ENCODE peak calls at places on chromosomes 1 and 21, in four cellular contexts. D, A, O and M are unnamed samples.

GRCh38 chr1:46512135-46512791 is 22.6 kb downstream of the DMBX1 start:
- DNase-seq in D (no peak), A (no peak), O (no peak), M (no peak)

GRCh38 chr1:93690921-93691789 is 9.5 kb upstream of the BCAR3 start:
- DNase-seq in D (no peak), A (no peak), O (no peak), M (no peak)

GRCh38 chr1:47432071-47433036 is 5.5 kb upstream of the FOXD2 start:
- DNase-seq in D (peak), A (peak), O (peak), M (peak)

GRCh38 chr1:41424581-41425118 is 59.8 kb downstream of the EDN2 start:
- DNase-seq in D (no peak), A (no peak), O (no peak), M (no peak)

GRCh38 chr21:24941316-24942185 is 665.7 kb downstream of the MRPL39 start:
- DNase-seq in D (no peak), A (no peak), O (no peak), M (no peak)

GRCh38 chr1:24362982-24363614 is 43.9 kb downstream of the GRHL3 start:
- DNase-seq in D (peak), A (no peak), O (no peak), M (peak)

GRCh38 chr1:31669786-31670582 is 25.3 kb upstream of the PEF1 start:
- DNase-seq in D (peak), A (peak), O (peak), M (peak)

GRCh38 chr21:46401186-46401910 is 57.3 kb upstream of the DIP2A start:
- DNase-seq in D (no peak), A (no peak), O (no peak), M (no peak)

GRCh38 chr1:10708807-10709523 is 87.5 kb downstream of the CASZ1 start:
- DNase-seq in D (no peak), A (no peak), O (no peak), M (no peak)

GRCh38 chr1:100736766-100737165 is 17.2 kb downstream of the VCAM1 start:
- DNase-seq in D (no peak), A (no peak), O (no peak), M (peak)

GRCh38 chr1:105337427-105337826 is 1587.7 kb downstream of the AMY1C start:
- DNase-seq in D (no peak), A (no peak), O (no peak), M (no peak)

GRCh38 chr21:32248616-32249550 is 30.0 kb downstream of the MIS18A start:
- DNase-seq in D (no peak), A (no peak), O (no peak), M (no peak)

GRCh38 chr1:117627562-117628165 is 21.8 kb downstream of the TENT5C start:
- DNase-seq in D (no peak), A (no peak), O (no peak), M (no peak)

GRCh38 chr1:82398357-82398756 is 597.6 kb downstream of the ADGRL2 start:
- DNase-seq in D (no peak), A (no peak), O (no peak), M (peak)

GRCh38 chr1:41742219-41742618 is 176.5 kb downstream of the HIVEP3 start:
- DNase-seq in D (no peak), A (no peak), O (no peak), M (peak)

DNA sequence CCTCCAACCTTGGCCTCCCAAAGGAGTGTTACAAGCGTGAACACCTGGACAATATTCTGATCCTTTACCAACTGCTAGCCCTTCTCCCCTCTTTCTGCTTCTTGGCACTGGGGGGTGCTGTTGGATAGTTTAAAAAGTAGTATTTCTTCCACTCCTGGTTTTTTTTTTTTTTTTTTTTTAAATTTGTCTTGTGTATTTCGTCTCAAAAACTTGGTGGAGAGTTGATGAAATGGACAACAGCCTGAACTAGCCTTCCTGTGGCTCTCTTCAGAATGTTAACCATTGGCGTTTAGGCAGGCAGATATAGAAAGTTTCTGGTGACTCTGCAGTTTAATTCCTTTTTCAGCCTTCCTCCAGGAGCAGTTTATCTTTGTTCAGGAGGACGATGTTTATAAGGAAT is 69.7 kb upstream of the USP24 start:
- DNase-seq in D (peak), A (no peak), O (no peak), M (peak)
- TF ChIP-seq CTCF in D (peak), A (no peak), O (peak), M (peak)

GRCh38 chr21:14677639-14678179 is 131.6 kb upstream of the SAMSN1 start:
- DNase-seq in D (no peak), A (no peak), O (no peak), M (no peak)
- H3K4me3 ChIP-seq in D (no peak), A (no peak), O (no peak), M (no peak)

GRCh38 chr1:159510223-159510530 is 25.6 kb downstream of the OR10J5 start:
- DNase-seq in D (no peak), A (no peak), O (no peak), M (no peak)
- TF ChIP-seq CTCF in D (no peak), A (no peak), O (no peak), M (no peak)

DNA sequence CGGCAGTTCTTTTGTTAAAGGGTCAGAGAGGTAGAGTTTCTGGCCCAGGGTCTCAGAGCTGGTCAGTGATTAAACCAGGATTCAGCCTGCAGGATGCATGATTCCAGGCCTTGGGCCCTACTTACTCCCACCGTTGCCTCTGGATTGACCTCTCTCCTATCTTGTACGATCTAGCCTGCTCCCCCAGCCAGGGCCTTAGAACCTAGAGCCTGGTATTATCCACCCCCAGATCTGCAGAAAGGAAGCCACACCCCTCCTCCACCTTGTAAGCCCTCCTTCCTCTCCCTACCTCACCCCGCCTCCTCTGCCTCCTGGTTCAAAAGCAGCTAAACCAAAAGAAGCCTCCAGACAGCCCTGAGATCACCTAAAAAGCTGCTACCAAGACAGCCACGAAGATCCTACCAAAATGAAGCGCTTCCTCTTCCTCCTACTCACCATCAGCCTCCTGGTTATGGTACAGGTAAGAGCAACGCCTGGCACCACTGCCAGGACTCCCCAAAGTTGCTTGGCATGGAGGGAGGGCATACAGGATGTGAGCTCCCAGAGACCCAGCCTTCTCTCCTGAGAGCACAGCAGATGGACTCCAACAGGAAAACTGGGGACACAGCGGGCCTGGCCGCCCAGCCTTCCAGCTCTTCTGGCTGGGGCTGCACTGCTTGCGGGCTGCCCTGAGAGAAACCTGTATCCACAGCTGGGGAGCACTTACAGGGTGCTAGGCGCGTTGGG is at the start of gene CD52:
- DNase-seq in D (no peak), A (no peak), O (no peak), M (no peak)
- H3K4me3 ChIP-seq in D (no peak), A (no peak), O (peak), M (no peak)

DNA sequence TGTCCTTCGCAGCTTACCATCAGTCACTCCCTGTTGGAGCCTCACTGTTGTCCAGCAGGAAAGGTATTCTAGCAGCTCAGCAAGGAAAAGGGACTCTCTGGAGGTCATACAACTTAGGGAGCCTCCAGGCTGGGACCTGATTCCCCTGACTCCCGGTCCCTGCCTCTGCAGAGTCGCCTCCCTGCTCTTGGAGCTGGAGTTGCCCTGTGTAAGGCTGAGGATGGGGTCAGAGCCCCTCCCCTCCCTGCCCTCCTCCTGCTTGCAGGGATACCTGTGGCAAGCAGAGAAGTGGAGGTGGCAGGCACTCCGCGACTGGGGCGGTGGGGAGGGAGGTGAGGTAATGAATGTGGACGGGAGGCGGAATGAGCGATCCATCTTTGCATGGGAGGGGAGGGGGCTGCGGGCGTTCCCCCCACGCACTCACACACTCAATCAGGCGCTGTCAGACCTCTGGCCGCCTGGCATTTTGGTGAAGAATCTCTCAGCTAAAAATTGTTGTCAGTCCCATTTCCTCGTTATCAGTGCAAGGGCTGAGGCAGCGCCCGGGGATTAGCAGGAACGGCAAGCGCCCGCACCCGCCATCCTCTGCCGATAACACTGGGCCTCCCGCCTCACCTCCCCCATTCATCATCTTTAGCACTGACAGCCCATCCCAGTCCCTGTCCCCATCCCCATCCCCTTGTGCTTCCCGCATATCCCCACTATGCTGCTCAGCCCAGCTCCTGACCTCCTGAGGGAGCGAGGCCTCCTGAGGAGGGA is 64.3 kb downstream of the TMEM53 start:
- DNase-seq in D (no peak), A (no peak), O (no peak), M (no peak)
- TF ChIP-seq CTCF in D (no peak), A (no peak), O (no peak), M (no peak)

DNA sequence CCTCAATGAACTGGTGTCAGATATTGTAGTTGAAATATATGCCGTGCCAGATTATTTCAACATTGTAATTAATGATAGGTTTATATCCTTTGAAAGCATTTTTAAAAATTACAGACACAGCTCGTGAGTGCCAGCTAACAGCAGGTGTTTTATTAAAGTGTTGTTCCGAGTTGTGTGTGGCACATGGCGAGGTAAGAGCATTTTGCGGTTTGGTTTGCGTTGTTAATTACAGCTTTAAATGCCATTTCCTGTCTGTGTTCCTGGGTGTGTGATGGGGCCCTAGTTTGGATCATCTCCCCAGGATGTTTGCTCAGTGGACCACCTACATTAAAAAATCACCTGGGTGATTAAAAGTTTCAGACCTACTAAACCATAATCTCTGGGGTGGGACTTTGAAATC is 97.4 kb downstream of the PRDM2 start:
- DNase-seq in D (no peak), A (no peak), O (no peak), M (no peak)
- H3K4me3 ChIP-seq in D (no peak), A (no peak), O (no peak), M (no peak)

DNA sequence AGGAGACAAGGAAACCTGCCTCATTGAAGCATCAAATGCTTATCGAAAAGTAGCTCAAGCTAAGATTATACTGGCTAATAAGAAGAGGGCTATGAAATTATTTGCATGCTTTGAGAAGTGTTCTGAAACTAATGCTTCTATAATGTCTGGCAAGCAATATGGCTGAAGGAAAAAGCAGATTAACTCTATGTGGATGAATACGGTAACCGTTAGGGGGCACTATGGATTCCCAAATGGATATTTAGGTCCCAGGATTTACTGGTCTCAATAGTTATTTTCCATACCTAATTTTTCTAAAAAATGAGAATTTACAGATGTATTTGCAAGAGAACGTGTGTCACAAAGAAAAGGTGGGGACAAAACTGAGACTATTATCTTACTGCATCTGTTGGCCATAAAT is 34.6 kb upstream of the RRP15 start:
- DNase-seq in D (no peak), A (no peak), O (no peak), M (peak)
- TF ChIP-seq CTCF in D (no peak), A (no peak), O (no peak), M (peak)

DNA sequence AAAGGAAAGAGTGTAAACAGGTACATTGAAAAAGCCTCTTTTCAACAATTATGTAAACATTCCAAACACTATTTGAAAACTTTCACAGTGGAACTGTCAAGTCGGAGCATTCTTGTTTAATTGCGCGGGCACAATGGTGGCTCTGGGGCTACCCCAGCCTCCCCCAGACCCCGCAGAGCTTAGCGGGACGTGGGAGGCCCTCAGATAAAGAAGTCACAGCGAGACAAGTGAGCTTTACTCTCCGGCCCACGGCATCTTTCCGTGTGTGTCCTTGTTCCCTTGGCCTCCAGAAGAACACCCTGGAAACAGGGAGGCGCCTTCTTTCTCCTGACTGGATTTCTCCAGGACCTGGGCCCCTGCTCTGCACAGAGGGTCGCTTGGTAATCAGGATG is 382.8 kb downstream of the RRAGC start:
- DNase-seq in D (no peak), A (no peak), O (no peak), M (no peak)
- H3K4me3 ChIP-seq in D (peak), A (no peak), O (peak), M (no peak)